ENCODE peak calls at places on chromosomes 2 and 18, in five cellular contexts. A, U, I, L and J are unnamed samples.

GRCh38 chr2:72630767-72631166 is 195.1 kb downstream of the EXOC6B start:
- DNase-seq in A (no peak), U (no peak), I (no peak), L (no peak), J (no peak)

GRCh38 chr2:11398710-11399109 is 54.3 kb upstream of the ROCK2 start:
- DNase-seq in A (peak), U (no peak), I (no peak), L (peak), J (peak)

GRCh38 chr2:241161646-241162281 is 11.5 kb downstream of the PPP1R7 start:
- DNase-seq in A (peak), U (no peak), I (peak), L (peak), J (no peak)

GRCh38 chr2:190162851-190163250 is 100.3 kb upstream of the MSTN start:
- DNase-seq in A (no peak), U (no peak), I (no peak), L (no peak), J (no peak)

GRCh38 chr2:206255003-206255402 is 19.5 kb upstream of the ZDBF2 start:
- DNase-seq in A (no peak), U (no peak), I (no peak), L (no peak), J (no peak)

GRCh38 chr2:119301413-119301812 is 65.2 kb downstream of the C2orf76 start:
- DNase-seq in A (no peak), U (no peak), I (no peak), L (no peak), J (no peak)

GRCh38 chr2:186746584-186746983 is 52.7 kb downstream of the FAM171B start:
- DNase-seq in A (no peak), U (no peak), I (no peak), L (no peak), J (no peak)

GRCh38 chr2:240702640-240703011 is 11.0 kb downstream of the AQP12A start:
- DNase-seq in A (no peak), U (no peak), I (no peak), L (no peak), J (no peak)

GRCh38 chr2:186508263-186508662 is 22.2 kb downstream of the ZC3H15 start:
- DNase-seq in A (no peak), U (no peak), I (no peak), L (no peak), J (no peak)

GRCh38 chr2:19540739-19541503 is 182.5 kb upstream of the OSR1 start:
- DNase-seq in A (peak), U (peak), I (peak), L (no peak), J (no peak)

GRCh38 chr2:78355967-78356366 is 669.5 kb upstream of the REG3G start:
- DNase-seq in A (no peak), U (no peak), I (no peak), L (no peak), J (no peak)

GRCh38 chr18:37783771-37784170 is 218.2 kb upstream of the CELF4 start:
- DNase-seq in A (no peak), U (no peak), I (no peak), L (no peak), J (no peak)

GRCh38 chr2:21289994-21290393 is 166.2 kb downstream of the TDRD15 start:
- DNase-seq in A (no peak), U (no peak), I (no peak), L (no peak), J (no peak)

GRCh38 chr18:63063171-63063570 is 256.4 kb downstream of the BCL2 start:
- DNase-seq in A (no peak), U (no peak), I (no peak), L (no peak), J (no peak)

GRCh38 chr2:95318431-95319220 is 21.5 kb downstream of the KCNIP3 start:
- DNase-seq in A (no peak), U (no peak), I (no peak), L (no peak), J (no peak)

GRCh38 chr2:231191896-231192872 is 6.2 kb upstream of the ARMC9 start:
- DNase-seq in A (peak), U (peak), I (peak), L (peak), J (peak)

GRCh38 chr2:196131949-196132925 is 39.1 kb downstream of the STK17B start:
- DNase-seq in A (no peak), U (no peak), I (no peak), L (no peak), J (peak)

GRCh38 chr18:23619388-23619873 is 33.1 kb upstream of the NPC1 start:
- DNase-seq in A (peak), U (peak), I (no peak), L (peak), J (no peak)

GRCh38 chr2:200863655-200864205 is 728 bp downstream of the CLK1 start:
- DNase-seq in A (peak), U (no peak), I (peak), L (no peak), J (peak)

GRCh38 chr2:14690926-14691325 is 58.4 kb downstream of the LRATD1 start:
- DNase-seq in A (no peak), U (no peak), I (no peak), L (no peak), J (no peak)

GRCh38 chr18:3048820-3049349 is 35.9 kb upstream of the LPIN2 start:
- DNase-seq in A (no peak), U (no peak), I (no peak), L (no peak), J (no peak)

GRCh38 chr2:237895544-237896506 is 36.4 kb downstream of the RAMP1 start:
- DNase-seq in A (peak), U (peak), I (no peak), L (no peak), J (no peak)

GRCh38 chr18:32383040-32383819 is 87.5 kb downstream of the GAREM1 start:
- DNase-seq in A (no peak), U (peak), I (no peak), L (no peak), J (no peak)

GRCh38 chr2:225865468-225865867 is 466.0 kb downstream of the NYAP2 start:
- DNase-seq in A (no peak), U (no peak), I (no peak), L (no peak), J (no peak)

GRCh38 chr18:60966876-60967275 is 366.4 kb upstream of the CDH20 start:
- DNase-seq in A (no peak), U (no peak), I (no peak), L (no peak), J (no peak)

GRCh38 chr2:211611061-211611518 is 927.5 kb downstream of the ERBB4 start:
- DNase-seq in A (no peak), U (peak), I (no peak), L (no peak), J (no peak)

GRCh38 chr2:59015027-59015426 is 773.9 kb upstream of the FANCL start:
- DNase-seq in A (no peak), U (no peak), I (no peak), L (no peak), J (no peak)

GRCh38 chr2:40654346-40654745 is 202.5 kb upstream of the SLC8A1 start:
- DNase-seq in A (no peak), U (no peak), I (no peak), L (no peak), J (no peak)

GRCh38 chr2:173884403-173884802 is 80.8 kb downstream of the SP3 start:
- DNase-seq in A (peak), U (peak), I (peak), L (peak), J (peak)

GRCh38 chr2:69464575-69464974 is 27.3 kb upstream of the NFU1 start:
- DNase-seq in A (no peak), U (no peak), I (peak), L (no peak), J (peak)

GRCh38 chr2:197506658-197507057 is 6.5 kb downstream of the HSPE1 start:
- DNase-seq in A (no peak), U (no peak), I (no peak), L (no peak), J (no peak)

GRCh38 chr2:197502201-197502600 is 2.0 kb downstream of the HSPE1 start:
- DNase-seq in A (no peak), U (no peak), I (no peak), L (no peak), J (no peak)

GRCh38 chr2:197502685-197503084 is 2.5 kb downstream of the HSPE1 start:
- DNase-seq in A (no peak), U (no peak), I (no peak), L (no peak), J (no peak)

GRCh38 chr2:197504512-197504911 is 4.3 kb downstream of the HSPE1 start:
- DNase-seq in A (no peak), U (no peak), I (no peak), L (no peak), J (no peak)

GRCh38 chr2:197504000-197504399 is 3.8 kb downstream of the HSPE1 start:
- DNase-seq in A (no peak), U (no peak), I (no peak), L (no peak), J (no peak)
- TF ChIP-seq POLR2A in A (no peak), U (no peak), I (no peak), L (no peak), J (no peak)

GRCh38 chr2:33497177-33497787 is 20.8 kb downstream of the RASGRP3 start:
- DNase-seq in A (no peak), U (no peak), I (no peak), L (no peak), J (no peak)
- TF ChIP-seq POLR2A in A (no peak), U (no peak), I (no peak), L (no peak), J (no peak)

DNA sequence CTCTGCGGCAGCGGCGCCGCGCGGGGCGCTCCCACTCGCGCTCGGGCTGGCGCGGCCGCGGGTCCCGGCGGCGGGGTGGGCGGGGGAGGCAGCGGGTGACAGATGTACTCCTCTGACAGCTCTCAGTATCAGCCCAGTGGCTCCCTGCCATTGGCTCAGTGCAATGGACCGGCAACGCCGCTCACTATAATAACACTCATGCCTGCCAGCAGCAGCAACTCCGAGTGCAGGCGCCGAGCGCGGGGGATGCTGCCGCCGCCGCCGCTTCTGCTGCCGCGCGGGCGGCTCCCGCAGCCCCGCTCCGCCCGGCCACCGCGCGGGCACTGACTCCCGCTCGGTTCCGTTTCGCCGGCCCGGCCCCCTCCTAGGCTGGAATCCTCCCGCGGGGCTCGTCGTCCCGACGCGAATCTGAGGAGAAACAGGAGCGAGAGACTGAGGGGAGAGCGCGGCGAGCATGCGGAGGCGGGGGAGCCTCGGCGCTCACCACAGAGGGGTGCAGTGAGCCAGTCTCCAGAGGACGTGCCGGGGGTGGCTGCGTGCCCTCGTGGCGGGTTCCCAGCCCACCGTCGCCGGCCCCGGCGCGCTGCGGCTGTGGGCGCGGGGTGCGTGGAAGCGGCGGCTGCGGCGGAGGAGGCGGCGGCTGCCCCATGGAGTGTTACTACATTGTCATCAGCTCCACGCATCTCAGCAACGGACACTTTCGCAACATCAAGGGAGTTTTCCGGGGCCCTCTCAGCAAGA is at the start of gene ZNF804A:
- DNase-seq in A (peak), U (peak), I (peak), L (peak), J (peak)
- TF ChIP-seq POLR2A in A (no peak), U (peak), I (no peak), L (no peak), J (no peak)

DNA sequence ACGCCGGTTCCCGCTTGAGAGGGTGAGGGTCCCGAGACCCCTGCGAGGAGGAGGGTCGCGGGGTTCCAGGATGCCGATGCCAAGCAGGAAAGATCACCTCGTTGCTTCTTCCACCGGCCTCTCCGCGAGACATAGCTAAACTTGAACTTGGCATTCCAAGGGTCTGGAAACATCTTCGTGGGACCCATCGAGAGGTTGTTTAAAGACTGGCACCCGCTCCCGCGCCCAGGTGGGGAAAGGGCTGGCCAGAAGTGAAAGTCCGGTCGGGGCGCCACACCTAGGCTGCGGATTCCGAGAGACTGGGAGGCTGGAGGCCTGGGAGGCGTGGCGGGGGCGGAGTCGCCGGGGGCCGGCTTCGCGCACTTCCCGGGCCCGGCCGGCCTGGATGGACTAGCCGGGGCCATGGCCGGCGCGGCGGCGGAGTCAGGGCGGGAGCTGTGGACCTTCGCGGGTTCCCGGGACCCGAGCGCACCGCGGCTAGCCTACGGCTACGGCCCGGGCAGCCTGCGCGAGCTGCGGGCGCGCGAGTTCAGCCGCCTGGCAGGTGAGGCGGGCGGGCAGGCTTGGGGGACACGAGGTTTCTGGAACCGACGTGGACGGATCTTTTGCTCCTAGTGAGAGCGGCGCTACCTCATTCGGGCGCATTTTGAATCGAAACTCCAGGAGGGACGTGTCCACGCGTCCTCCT is at the start of gene MOCOS:
- DNase-seq in A (peak), U (peak), I (peak), L (peak), J (peak)
- TF ChIP-seq POLR2A in A (peak), U (peak), I (no peak), L (no peak), J (no peak)